ENCODE peak calls at places on chromosomes 5 and 9, in seven cellular contexts. O is hypothalamus; M is caudate nucleus; Z is activated gamma-delta T cell treated with anti-CD3 and anti-CD28 coated beads, Interleukin-2, amount 50 U/mL, for 16 hours; J is NCI-H1436; S is HS-27A; U is germinal center. G is an unnamed sample.

GRCh38 chr5:65076251-65076869 is 307.6 kb downstream of the CWC27 start:
- DNase-seq in U (peak), Z (peak), M (no peak), S (peak), O (no peak), J (peak), G (peak)

GRCh38 chr5:50406874-50407273 is 34.2 kb downstream of the EMB start:
- DNase-seq in J (no peak), U (no peak), M (no peak), Z (no peak), S (no peak), O (no peak), G (peak)

GRCh38 chr9:83451308-83451707 is 86.9 kb downstream of the FRMD3 start:
- DNase-seq in S (no peak), O (no peak), M (no peak), J (peak), Z (no peak), U (no peak), G (peak)

GRCh38 chr9:78304357-78304756 is 7.4 kb downstream of the PSAT1 start:
- DNase-seq in O (no peak), J (no peak), S (no peak), Z (no peak), M (no peak), U (no peak), G (no peak)

GRCh38 chr5:175663191-175664184 is 5.6 kb downstream of the HRH2 start:
- DNase-seq in J (no peak), S (no peak), U (no peak), M (no peak), Z (no peak), O (no peak), G (no peak)

GRCh38 chr9:36486933-36487481 is 85.7 kb upstream of the MELK start:
- DNase-seq in U (peak), S (peak), J (no peak), M (no peak), Z (peak), O (peak), G (peak)

GRCh38 chr9:76034049-76034448 is 143.6 kb downstream of the PCSK5 start:
- DNase-seq in Z (no peak), U (no peak), J (no peak), M (no peak), S (no peak), O (no peak), G (no peak)

GRCh38 chr5:172715931-172716682 is 54.9 kb downstream of the DUSP1 start:
- DNase-seq in S (no peak), M (no peak), U (no peak), Z (no peak), O (no peak), J (no peak), G (peak)

GRCh38 chr9:93009337-93010015 is 49.0 kb upstream of the SUSD3 start:
- DNase-seq in M (no peak), Z (no peak), O (no peak), J (no peak), U (no peak), S (no peak), G (no peak)

GRCh38 chr9:114856942-114857315 is 51.1 kb upstream of the TNFSF15 start:
- DNase-seq in Z (no peak), J (no peak), S (no peak), O (no peak), M (no peak), U (no peak), G (no peak)

GRCh38 chr5:111752426-111752965 is 4.5 kb downstream of the NREP start:
- DNase-seq in O (no peak), J (no peak), U (no peak), M (no peak), Z (no peak), S (no peak), G (no peak)

GRCh38 chr9:116484483-116484776 is 202.7 kb upstream of the TRIM32 start:
- DNase-seq in J (no peak), Z (no peak), M (no peak), S (no peak), O (no peak), U (no peak), G (no peak)

GRCh38 chr5:152379331-152379730 is 25.7 kb downstream of the NMUR2 start:
- DNase-seq in U (no peak), Z (no peak), S (no peak), J (no peak), O (no peak), M (no peak), G (peak)

GRCh38 chr5:1226231-1226630 is 1.1 kb downstream of the SLC6A18 start:
- DNase-seq in O (no peak), U (no peak), J (no peak), S (no peak), M (no peak), Z (no peak), G (no peak)

GRCh38 chr9:715310-715709 is 126.2 kb upstream of the DMRT1 start:
- DNase-seq in M (no peak), J (no peak), Z (no peak), S (no peak), U (no peak), O (no peak), G (no peak)

GRCh38 chr9:77237896-77238295 is 60.6 kb downstream of the VPS13A start:
- DNase-seq in M (no peak), J (no peak), O (no peak), U (no peak), Z (no peak), S (no peak), G (no peak)

GRCh38 chr5:161545701-161546462 is 643 bp downstream of the GABRB2 start:
- DNase-seq in O (no peak), J (no peak), M (no peak), U (peak), Z (no peak), S (no peak), G (no peak)

GRCh38 chr5:131355972-131356528 is 92.2 kb downstream of the CDC42SE2 start:
- DNase-seq in M (no peak), S (no peak), J (no peak), U (no peak), O (no peak), Z (no peak), G (no peak)

GRCh38 chr9:85600675-85601263 is 141.0 kb downstream of the AGTPBP1 start:
- DNase-seq in Z (no peak), U (no peak), O (no peak), M (no peak), S (no peak), J (no peak), G (no peak)

GRCh38 chr5:137036630-137037029 is 462.5 kb downstream of the SPOCK1 start:
- DNase-seq in O (no peak), S (no peak), Z (no peak), M (no peak), U (no peak), J (peak), G (no peak)

GRCh38 chr5:39093351-39093749 is 19.2 kb upstream of the RICTOR start:
- DNase-seq in S (no peak), O (no peak), M (no peak), J (no peak), Z (no peak), U (no peak), G (no peak)

GRCh38 chr5:10635257-10635860 is 71.5 kb downstream of the ANKRD33B start:
- DNase-seq in Z (peak), M (no peak), U (peak), J (no peak), O (no peak), S (no peak), G (no peak)

GRCh38 chr9:96072930-96073329 is 197.4 kb downstream of the ERCC6L2 start:
- DNase-seq in M (no peak), O (no peak), J (no peak), S (no peak), U (no peak), Z (no peak), G (no peak)

GRCh38 chr9:90773593-90773992 is 28.0 kb upstream of the SYK start:
- DNase-seq in J (no peak), Z (no peak), M (no peak), O (no peak), U (peak), S (no peak), G (peak)

GRCh38 chr5:135990518-135991240 is 35.9 kb upstream of the LECT2 start:
- DNase-seq in J (no peak), U (no peak), O (no peak), M (no peak), S (no peak), Z (no peak), G (no peak)

GRCh38 chr5:174535691-174536090 is 188.7 kb upstream of the MSX2 start:
- DNase-seq in M (no peak), Z (no peak), U (no peak), S (no peak), O (no peak), J (no peak), G (no peak)